ENCODE peak calls at places on chromosome 7, in eight cellular contexts. E is heart left ventricle, O is mammary epithelial cell, L is transverse colon, M is pancreas, P is mucosa of descending colon, B is IMR-90, H is fibroblast of lung. A is an unnamed sample. For H3K4me1, the result is how much of the 10 kb centered on the place peaks cover.

GRCh38 chr7:79615871-79616640 is 162.6 kb upstream of the MAGI2 start:
- DNase-seq in B (no peak), O (peak), P (no peak), H (no peak), M (no peak), E (no peak), L (no peak), A (no peak)

GRCh38 chr7:29588900-29589696 is 25.5 kb downstream of the PRR15 start:
- DNase-seq in O (no peak), L (peak), B (peak), M (no peak), H (peak), P (peak), E (peak), A (no peak)

GRCh38 chr7:127635659-127636285 is 16.2 kb upstream of the SND1 start:
- DNase-seq in H (no peak), E (no peak), L (no peak), P (no peak), B (no peak), O (no peak), M (no peak), A (no peak)

GRCh38 chr7:157664866-157665633 is 328.2 kb downstream of the DNAJB6 start:
- DNase-seq in B (no peak), H (no peak), E (no peak), L (no peak), O (no peak), P (no peak), M (no peak), A (no peak)

GRCh38 chr7:49781996-49782395 is 8.6 kb downstream of the VWC2 start:
- DNase-seq in M (no peak), P (no peak), H (no peak), L (no peak), O (no peak), E (no peak), B (no peak), A (no peak)

GRCh38 chr7:128743112-128743772 is 4.1 kb downstream of the CALU start:
- DNase-seq in E (no peak), P (no peak), L (no peak), M (no peak), B (no peak), O (no peak), H (no peak), A (no peak)

GRCh38 chr7:115526272-115526671 is 504.3 kb downstream of the TFEC start:
- DNase-seq in O (no peak), L (no peak), H (no peak), E (no peak), B (no peak), M (no peak), P (no peak), A (no peak)

GRCh38 chr7:7201583-7202374 is 19.4 kb downstream of the C1GALT1 start:
- DNase-seq in B (no peak), O (peak), H (no peak), M (no peak), P (peak), E (no peak), L (peak), A (peak)

GRCh38 chr7:36895112-36895511 is 170.8 kb upstream of the AOAH start:
- DNase-seq in P (no peak), O (peak), B (no peak), M (no peak), H (no peak), L (no peak), E (no peak), A (peak)

GRCh38 chr7:100210803-100211202 is 8.9 kb upstream of the PVRIG start:
- DNase-seq in B (no peak), E (no peak), O (no peak), L (no peak), H (no peak), M (no peak), P (peak), A (no peak)

GRCh38 chr7:36906448-36906847 is 182.2 kb upstream of the AOAH start:
- DNase-seq in B (no peak), P (no peak), E (no peak), M (no peak), L (no peak), H (no peak), O (no peak), A (no peak)

GRCh38 chr7:37476881-37477280 is 28.2 kb upstream of the ELMO1 start:
- DNase-seq in M (no peak), H (no peak), L (no peak), O (no peak), E (no peak), B (no peak), P (no peak), A (no peak)

GRCh38 chr7:137625197-137625596 is 221.6 kb downstream of the DGKI start:
- DNase-seq in B (peak), P (no peak), H (no peak), E (no peak), L (no peak), M (no peak), O (no peak), A (no peak)

GRCh38 chr7:50214771-50215170 is 89.7 kb upstream of the IKZF1 start:
- DNase-seq in M (no peak), O (no peak), P (no peak), H (no peak), E (no peak), B (no peak), L (no peak), A (no peak)

GRCh38 chr7:37669818-37670217 is 13.7 kb upstream of the GPR141 start:
- DNase-seq in H (no peak), O (no peak), P (no peak), B (no peak), L (no peak), M (no peak), E (no peak), A (no peak)

GRCh38 chr7:8418627-8419245 is 14.7 kb upstream of the NXPH1 start:
- DNase-seq in L (peak), O (peak), M (peak), H (peak), B (peak), E (peak), P (peak), A (peak)

GRCh38 chr7:142459557-142459963 is 201.7 kb upstream of the PRSS58 start:
- DNase-seq in H (peak), O (peak), B (peak), E (no peak), M (no peak), P (peak), L (peak), A (peak)

GRCh38 chr7:151117565-151117964 is 31.3 kb downstream of the AGAP3 start:
- DNase-seq in E (no peak), P (no peak), O (no peak), H (no peak), L (no peak), B (no peak), M (no peak), A (no peak)

GRCh38 chr7:73995330-73995729 is 32.6 kb upstream of the ELN start:
- DNase-seq in L (no peak), O (no peak), P (peak), B (peak), H (peak), E (no peak), M (no peak), A (no peak)

GRCh38 chr7:29255199-29255838 is 60.7 kb downstream of the CHN2 start:
- DNase-seq in M (no peak), P (no peak), O (no peak), E (no peak), L (no peak), B (no peak), H (no peak), A (no peak)

GRCh38 chr7:112204776-112205347 is 1.3 kb downstream of the DOCK4 start:
- DNase-seq in O (peak), E (no peak), L (no peak), H (peak), P (no peak), M (peak), B (no peak), A (no peak)

DNA sequence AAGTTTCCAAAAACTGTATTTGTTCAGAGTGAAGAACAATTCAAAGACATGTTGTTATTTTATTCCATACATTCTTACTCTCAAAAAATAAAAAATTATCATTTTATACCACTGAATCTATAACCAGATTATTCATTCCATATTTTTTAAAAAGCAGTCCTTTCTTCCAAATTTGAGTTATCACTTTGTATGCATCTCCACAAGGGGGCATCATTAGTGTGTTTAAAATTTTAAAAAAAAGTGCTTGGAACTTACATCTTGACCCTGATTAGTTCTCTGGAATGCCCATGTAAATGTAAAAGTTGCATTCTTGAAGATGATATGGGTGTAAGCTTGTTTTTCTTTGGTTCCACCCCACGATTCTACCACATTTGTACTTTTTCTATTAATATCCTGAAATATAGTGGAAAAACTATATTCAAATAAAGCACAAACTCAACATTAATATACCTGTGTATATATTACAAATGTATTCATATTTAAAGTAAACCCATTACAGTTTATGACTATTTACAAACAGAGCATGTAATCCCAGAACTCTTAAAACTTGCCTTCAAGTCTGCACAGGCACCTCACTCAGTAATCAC is 144.9 kb downstream of the ELAPOR2 start:
- DNase-seq in L (no peak), O (no peak), B (peak), E (no peak), P (no peak), H (peak), M (no peak), A (no peak)
- TF ChIP-seq CTCF in L (peak), O (peak), B (peak), E (peak), P (no peak), H (peak), M (peak), A (peak)

GRCh38 chr7:131013716-131014115 is 279.7 kb upstream of the KLF14 start:
- DNase-seq in O (no peak), H (no peak), E (no peak), P (no peak), B (no peak), L (no peak), M (no peak), A (no peak)
- H3K4me1 ChIP-seq in O (under half), H (under half), E (under half), P (under half), B (under half), L (under half), M (under half), A (under half)

GRCh38 chr7:47939425-47940036 is 8.7 kb downstream of the PKD1L1 start:
- DNase-seq in P (no peak), H (no peak), B (no peak), M (no peak), L (no peak), E (no peak), O (no peak), A (no peak)

GRCh38 chr7:47937065-47937687 is 11.1 kb downstream of the PKD1L1 start:
- DNase-seq in H (no peak), B (no peak), P (no peak), L (peak), E (no peak), M (no peak), O (no peak), A (no peak)

GRCh38 chr7:47938574-47939165 is 9.6 kb downstream of the PKD1L1 start:
- DNase-seq in O (no peak), L (no peak), P (no peak), M (no peak), H (peak), E (no peak), B (no peak), A (no peak)

GRCh38 chr7:47936323-47936722 is 11.9 kb downstream of the PKD1L1 start:
- DNase-seq in O (no peak), E (no peak), M (no peak), L (no peak), B (no peak), H (no peak), P (no peak), A (no peak)

DNA sequence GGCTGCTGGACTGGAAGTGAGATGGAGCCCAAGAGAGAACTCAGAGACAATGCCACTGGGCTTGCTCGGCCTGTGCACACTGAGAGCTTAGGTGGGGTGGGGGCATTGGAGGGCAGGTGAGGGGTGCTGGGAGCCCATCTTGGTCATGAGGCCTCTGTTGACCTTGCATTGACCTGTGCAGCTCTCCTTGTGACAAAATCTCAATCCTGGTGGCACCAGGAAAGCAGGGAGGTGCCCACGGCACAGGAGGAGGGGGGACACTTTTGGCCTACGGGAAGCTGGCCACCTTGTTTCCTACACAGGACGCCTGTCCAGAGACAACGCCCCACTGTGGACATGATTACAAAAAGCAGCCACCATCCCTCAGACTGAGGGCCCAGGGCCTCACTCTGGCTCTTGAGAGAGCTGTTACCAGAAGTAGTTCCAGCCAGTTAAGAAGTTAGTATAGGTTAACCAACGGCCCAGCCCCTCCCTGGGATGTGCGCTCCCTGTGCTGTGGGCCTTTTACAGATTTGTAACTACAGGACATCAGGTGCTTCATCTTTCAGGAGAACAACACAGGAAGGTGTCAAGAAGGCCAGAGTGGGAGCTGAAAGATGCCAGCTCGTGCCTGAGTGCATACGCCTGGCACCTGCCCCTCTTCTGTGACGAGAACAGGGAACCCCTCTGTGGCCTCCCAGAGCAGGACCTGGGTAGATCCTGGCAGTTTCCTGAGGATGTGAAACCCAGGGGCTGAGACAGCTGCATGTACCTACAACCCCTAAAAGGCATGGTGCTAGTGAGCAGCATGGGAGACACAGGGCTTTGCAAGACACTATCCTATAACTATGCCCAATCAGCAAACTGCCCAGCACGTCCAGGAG is 10.3 kb downstream of the PKD1L1 start:
- DNase-seq in P (no peak), H (no peak), O (no peak), M (no peak), B (no peak), L (peak), E (no peak), A (no peak)
- TF ChIP-seq CTCF in P (no peak), H (no peak), O (no peak), M (no peak), B (no peak), L (no peak), E (no peak), A (no peak)

GRCh38 chr7:24910551-24911212 is 69.3 kb downstream of the OSBPL3 start:
- DNase-seq in M (no peak), L (no peak), E (no peak), B (no peak), H (no peak), P (no peak), O (no peak), A (no peak)
- H3K4me1 ChIP-seq in M (under half), L (under half), E (under half), B (under half), H (under half), P (under half), O (half or more), A (under half)

GRCh38 chr7:44059219-44060090 is 5.9 kb downstream of the PGAM2 start:
- DNase-seq in E (peak), L (peak), M (no peak), O (no peak), H (no peak), B (no peak), P (no peak), A (no peak)

GRCh38 chr7:44058759-44059218 is 6.6 kb downstream of the PGAM2 start:
- DNase-seq in L (no peak), B (no peak), P (no peak), M (no peak), O (no peak), H (no peak), E (peak), A (no peak)

GRCh38 chr7:44057181-44057848 is 8.1 kb downstream of the PGAM2 start:
- DNase-seq in E (peak), B (no peak), H (no peak), L (no peak), M (peak), O (no peak), P (no peak), A (no peak)

GRCh38 chr7:44056681-44057080 is 8.7 kb downstream of the PGAM2 start:
- DNase-seq in H (no peak), B (no peak), L (peak), M (peak), P (no peak), E (peak), O (no peak), A (no peak)

GRCh38 chr7:44057849-44058758 is 7.3 kb downstream of the PGAM2 start:
- DNase-seq in H (no peak), P (no peak), E (peak), B (no peak), O (peak), L (peak), M (peak), A (peak)
- TF ChIP-seq CTCF in H (no peak), P (no peak), E (no peak), B (no peak), O (peak), L (no peak), M (no peak), A (no peak)

A was measured in foreskin keratinocyte.